ENCODE peak calls at places on chromosome 21, in five cellular contexts. D is mesothelial cell of epicardium, G is sigmoid colon, N is PC-3, Z is right atrium auricular region. F is an unnamed sample.

GRCh38 chr21:26776320-26777021 is 68.7 kb downstream of the ADAMTS1 start:
- DNase-seq in G (no peak), Z (no peak), N (peak), D (no peak), F (no peak)

GRCh38 chr21:32520885-32521735 is 64.2 kb downstream of the TCP10L start:
- DNase-seq in G (peak), D (no peak), N (peak), Z (peak), F (no peak)

GRCh38 chr21:35953570-35953969 is 106.8 kb downstream of the SETD4 start:
- DNase-seq in D (no peak), Z (no peak), G (no peak), N (peak), F (no peak)

GRCh38 chr21:28257276-28257675 is 735.4 kb downstream of the LTN1 start:
- DNase-seq in D (no peak), N (no peak), G (no peak), Z (no peak), F (no peak)

GRCh38 chr21:14878971-14879370 is 185.8 kb downstream of the NRIP1 start:
- DNase-seq in D (no peak), Z (no peak), N (peak), G (no peak), F (no peak)

GRCh38 chr21:27649746-27650145 is 682.9 kb upstream of the ADAMTS5 start:
- DNase-seq in N (no peak), G (no peak), D (no peak), Z (no peak), F (no peak)

GRCh38 chr21:33198346-33199135 is 31.2 kb upstream of the IFNAR2 start:
- DNase-seq in N (no peak), G (peak), D (no peak), Z (peak), F (no peak)

GRCh38 chr21:16640297-16641027 is 872.4 kb upstream of the CXADR start:
- DNase-seq in D (no peak), Z (no peak), N (no peak), G (no peak), F (no peak)

GRCh38 chr21:46622226-46622625 is 13.2 kb upstream of the PRMT2 start:
- DNase-seq in Z (no peak), D (no peak), N (no peak), G (peak), F (peak)

GRCh38 chr21:35862969-35863368 is 197.4 kb downstream of the SETD4 start:
- DNase-seq in G (no peak), D (no peak), N (no peak), Z (no peak), F (no peak)

GRCh38 chr21:29638761-29639327 is 301.0 kb downstream of the GRIK1 start:
- DNase-seq in N (no peak), Z (no peak), D (no peak), G (no peak), F (no peak)

GRCh38 chr21:33433425-33434114 is 30.4 kb downstream of the IFNGR2 start:
- DNase-seq in Z (no peak), D (no peak), N (no peak), G (no peak), F (no peak)

GRCh38 chr21:18722193-18722592 is 318.6 kb upstream of the TMPRSS15 start:
- DNase-seq in D (no peak), Z (no peak), N (no peak), G (no peak), F (no peak)

DNA sequence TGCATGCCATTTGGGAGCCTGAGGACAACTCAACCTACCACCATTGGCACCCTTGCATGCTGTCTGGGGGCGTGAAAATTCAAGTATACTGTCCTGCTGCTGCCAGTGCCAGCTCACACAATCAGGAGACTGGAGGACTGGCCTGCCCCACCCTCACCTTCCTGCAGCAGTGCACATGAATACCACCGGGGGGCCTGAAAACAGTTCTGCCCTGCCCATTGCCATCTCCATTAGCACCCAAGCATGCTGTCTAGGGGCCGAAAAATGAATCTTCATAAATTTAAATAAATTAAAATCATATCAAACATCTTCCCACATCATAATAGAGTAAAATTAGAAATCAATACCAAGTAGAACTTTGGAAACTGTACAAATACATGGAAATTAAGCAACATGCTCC is 322.1 kb upstream of the TMPRSS15 start:
- DNase-seq in G (no peak), D (no peak), N (peak), Z (no peak), F (no peak)
- TF ChIP-seq CTCF in G (no peak), D (no peak), N (peak), Z (no peak), F (no peak)

GRCh38 chr21:17688912-17689874 is 76.5 kb upstream of the BTG3 start:
- DNase-seq in D (peak), G (no peak), Z (no peak), N (peak), F (peak)
- TF ChIP-seq CTCF in D (peak), G (no peak), Z (no peak), N (peak), F (peak)

GRCh38 chr21:31459457-31459856 is 115.4 kb upstream of the TIAM1 start:
- DNase-seq in G (no peak), N (no peak), D (no peak), Z (no peak), F (no peak)
- TF ChIP-seq CTCF in G (no peak), N (peak), D (no peak), Z (no peak), F (no peak)

GRCh38 chr21:40047211-40047610 is 180.0 kb downstream of the PCP4 start:
- DNase-seq in D (no peak), Z (no peak), G (no peak), N (no peak), F (no peak)
- TF ChIP-seq CTCF in D (no peak), Z (no peak), G (no peak), N (no peak), F (no peak)

GRCh38 chr21:34644815-34645214 is 24.0 kb upstream of the CLIC6 start:
- DNase-seq in Z (peak), N (no peak), G (no peak), D (no peak), F (no peak)
- TF ChIP-seq CTCF in Z (no peak), N (no peak), G (no peak), D (no peak), F (no peak)

GRCh38 chr21:42164818-42165217 is 54.1 kb upstream of the ABCG1 start:
- DNase-seq in N (no peak), D (no peak), G (no peak), Z (no peak), F (no peak)

GRCh38 chr21:42165901-42166300 is 53.0 kb upstream of the ABCG1 start:
- DNase-seq in N (no peak), Z (no peak), D (no peak), G (no peak), F (no peak)

GRCh38 chr21:42162831-42163510 is 56.0 kb upstream of the ABCG1 start:
- DNase-seq in N (peak), Z (no peak), D (no peak), G (no peak), F (peak)

GRCh38 chr21:42163511-42163863 is 55.5 kb upstream of the ABCG1 start:
- DNase-seq in Z (no peak), G (no peak), N (no peak), D (no peak), F (peak)

DNA sequence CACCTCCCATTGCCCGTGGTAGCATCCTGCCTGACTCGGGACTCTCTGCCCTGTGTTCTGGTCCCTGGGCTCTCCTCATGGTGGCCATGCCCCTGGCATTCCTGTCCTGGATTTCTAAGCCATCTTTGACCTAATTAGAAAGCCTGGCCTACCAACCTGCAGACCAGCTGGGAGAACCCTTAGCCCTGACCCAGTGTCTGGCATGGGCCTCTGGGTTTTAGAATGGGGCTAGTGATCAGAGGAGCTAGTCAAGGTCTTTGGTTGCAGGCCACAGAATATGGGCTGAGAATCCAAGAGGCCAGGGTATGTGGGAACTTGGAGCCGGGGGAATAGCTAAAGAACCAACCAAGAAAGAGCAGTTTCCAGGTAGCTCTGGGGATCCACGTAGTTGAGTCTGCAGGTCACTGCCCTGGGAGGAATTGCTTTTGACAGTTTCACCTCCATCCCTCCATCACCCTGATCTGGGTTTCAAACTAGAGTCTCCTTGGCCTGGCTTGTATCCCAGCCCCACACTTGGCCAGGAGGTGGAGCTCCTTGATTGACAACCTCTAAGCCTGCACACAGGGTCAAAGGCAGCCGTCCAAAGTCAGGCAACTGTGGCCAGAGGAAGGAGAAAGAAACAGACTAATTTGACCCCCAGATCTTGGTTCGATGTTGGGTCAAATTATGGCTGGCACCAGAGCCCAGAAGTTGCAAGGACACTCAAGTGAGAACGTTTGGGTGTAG is 54.7 kb upstream of the ABCG1 start:
- DNase-seq in D (no peak), G (peak), Z (no peak), N (peak), F (peak)
- TF ChIP-seq CTCF in D (no peak), G (no peak), Z (peak), N (peak), F (peak)

DNA sequence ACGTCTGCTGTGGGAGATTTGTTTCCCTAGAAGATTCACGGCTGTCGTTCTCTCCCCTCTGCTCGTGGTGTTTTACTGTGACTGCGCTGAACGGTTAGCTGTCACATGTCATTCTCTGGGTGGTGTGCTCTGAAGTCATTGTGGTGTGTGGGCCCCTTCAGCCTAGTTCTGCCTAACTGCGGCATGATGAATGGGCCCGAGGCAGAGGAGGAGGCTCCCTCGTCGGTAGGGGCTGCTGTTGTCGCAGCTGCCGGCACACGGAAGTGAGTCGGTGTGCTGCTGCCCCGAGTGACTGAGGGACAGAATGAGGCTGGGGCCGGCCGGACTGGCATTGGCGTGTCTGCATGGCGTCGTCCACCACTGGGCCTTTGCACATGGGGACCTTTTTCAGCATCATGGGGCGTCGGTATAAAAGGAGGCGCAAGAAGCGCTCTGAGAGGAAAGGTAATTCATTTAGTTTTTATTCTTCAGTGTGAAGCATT is 77.9 kb downstream of the ADARB1 start:
- DNase-seq in D (no peak), N (no peak), Z (peak), G (peak), F (peak)
- TF ChIP-seq CTCF in D (no peak), N (no peak), Z (peak), G (no peak), F (peak)

GRCh38 chr21:38167345-38167744 is 89.4 kb upstream of the KCNJ15 start:
- DNase-seq in D (no peak), G (no peak), N (no peak), Z (no peak), F (no peak)

GRCh38 chr21:38171723-38172344 is 85.0 kb upstream of the KCNJ15 start:
- DNase-seq in D (no peak), Z (no peak), G (no peak), N (peak), F (no peak)

GRCh38 chr21:38166214-38166547 is 90.6 kb upstream of the KCNJ15 start:
- DNase-seq in Z (no peak), G (no peak), N (no peak), D (no peak), F (no peak)

GRCh38 chr21:38170705-38171682 is 85.8 kb upstream of the KCNJ15 start:
- DNase-seq in N (peak), Z (no peak), G (no peak), D (no peak), F (no peak)

GRCh38 chr21:38170283-38170682 is 86.5 kb upstream of the KCNJ15 start:
- DNase-seq in G (no peak), Z (no peak), N (peak), D (no peak), F (no peak)
- TF ChIP-seq CTCF in G (no peak), Z (peak), N (peak), D (no peak), F (no peak)

F was measured in natural killer cell.